ENCODE peak calls at places on chromosomes 2 and 18, in seven cellular contexts. One of them, this sample, is unnamed.

GRCh38 chr2:73112026-73112912 is 479 bp downstream of the RAB11FIP5 start:
- DNase-seq in left cardiac atrium: peak; percentile 39
- DNase-seq in KBM-7: peak; percentile 30
- DNase-seq in activated T-cell treated with anti-CD3 and anti-CD28 coated beads for 24 hours: no peak
- DNase-seq in HT-29: peak; percentile 43
- DNase-seq in right lobe of liver: no peak
- DNase-seq in GM23248: peak; percentile 81
- DNase-seq in this sample: no peak

GRCh38 chr2:100919316-100919715 is 82.8 kb upstream of the RPL31 start:
- DNase-seq in left cardiac atrium: no peak
- DNase-seq in KBM-7: peak; percentile 25
- DNase-seq in activated T-cell treated with anti-CD3 and anti-CD28 coated beads for 24 hours: no peak
- DNase-seq in HT-29: no peak
- DNase-seq in right lobe of liver: no peak
- DNase-seq in GM23248: no peak
- DNase-seq in this sample: no peak

GRCh38 chr2:135022952-135023880 is 24.0 kb downstream of the MAP3K19 start:
- DNase-seq in left cardiac atrium: no peak
- DNase-seq in KBM-7: no peak
- DNase-seq in activated T-cell treated with anti-CD3 and anti-CD28 coated beads for 24 hours: no peak
- DNase-seq in HT-29: no peak
- DNase-seq in right lobe of liver: no peak
- DNase-seq in GM23248: no peak
- DNase-seq in this sample: no peak

GRCh38 chr2:239331560-239331959 is 69.3 kb downstream of the HDAC4 start:
- DNase-seq in left cardiac atrium: no peak
- DNase-seq in KBM-7: no peak
- DNase-seq in activated T-cell treated with anti-CD3 and anti-CD28 coated beads for 24 hours: no peak
- DNase-seq in HT-29: no peak
- DNase-seq in right lobe of liver: no peak
- DNase-seq in GM23248: no peak
- DNase-seq in this sample: no peak

GRCh38 chr18:61894751-61895524 is 2.1 kb upstream of the RNF152 start:
- DNase-seq in left cardiac atrium: no peak
- DNase-seq in KBM-7: no peak
- DNase-seq in activated T-cell treated with anti-CD3 and anti-CD28 coated beads for 24 hours: no peak
- DNase-seq in HT-29: no peak
- DNase-seq in right lobe of liver: no peak
- DNase-seq in GM23248: peak; percentile 21
- DNase-seq in this sample: no peak

GRCh38 chr2:200104015-200104414 is 148.6 kb downstream of the MAIP1 start:
- DNase-seq in left cardiac atrium: no peak
- DNase-seq in KBM-7: no peak
- DNase-seq in activated T-cell treated with anti-CD3 and anti-CD28 coated beads for 24 hours: no peak
- DNase-seq in HT-29: no peak
- DNase-seq in right lobe of liver: no peak
- DNase-seq in GM23248: peak; percentile 37
- DNase-seq in this sample: no peak

GRCh38 chr18:78979058-78979680 is 449 bp upstream of the SALL3 start:
- DNase-seq in left cardiac atrium: no peak
- DNase-seq in KBM-7: no peak
- DNase-seq in activated T-cell treated with anti-CD3 and anti-CD28 coated beads for 24 hours: no peak
- DNase-seq in HT-29: no peak
- DNase-seq in right lobe of liver: no peak
- DNase-seq in GM23248: peak; percentile 9
- DNase-seq in this sample: no peak

GRCh38 chr18:35683021-35683420 is 101.5 kb downstream of the GALNT1 start:
- DNase-seq in left cardiac atrium: no peak
- DNase-seq in KBM-7: no peak
- DNase-seq in activated T-cell treated with anti-CD3 and anti-CD28 coated beads for 24 hours: no peak
- DNase-seq in HT-29: no peak
- DNase-seq in right lobe of liver: no peak
- DNase-seq in GM23248: peak; percentile 17
- DNase-seq in this sample: no peak

GRCh38 chr2:52210161-52210560 is 1178.2 kb upstream of the NRXN1 start:
- DNase-seq in left cardiac atrium: no peak
- DNase-seq in KBM-7: no peak
- DNase-seq in activated T-cell treated with anti-CD3 and anti-CD28 coated beads for 24 hours: no peak
- DNase-seq in HT-29: no peak
- DNase-seq in right lobe of liver: no peak
- DNase-seq in GM23248: no peak
- DNase-seq in this sample: no peak

GRCh38 chr2:170377469-170378207 is 199.7 kb downstream of the MYO3B start:
- DNase-seq in left cardiac atrium: no peak
- DNase-seq in KBM-7: no peak
- DNase-seq in activated T-cell treated with anti-CD3 and anti-CD28 coated beads for 24 hours: no peak
- DNase-seq in HT-29: no peak
- DNase-seq in right lobe of liver: no peak
- DNase-seq in GM23248: peak; percentile 31
- DNase-seq in this sample: no peak

GRCh38 chr2:184597571-184597980 is 753 bp upstream of the ZNF804A start:
- DNase-seq in left cardiac atrium: no peak
- DNase-seq in KBM-7: peak; percentile 74
- DNase-seq in activated T-cell treated with anti-CD3 and anti-CD28 coated beads for 24 hours: no peak
- DNase-seq in HT-29: no peak
- DNase-seq in right lobe of liver: peak; percentile 35
- DNase-seq in GM23248: peak; percentile 82
- DNase-seq in this sample: peak; percentile 32

This sample was measured in DMS153.